ENCODE peak calls at places on chromosomes 13 and 19, in five cellular contexts. One of them, this sample, is unnamed.

GRCh38 chr13:46314587-46314986 is 72.5 kb downstream of the RUBCNL start:
- DNase-seq in heart left ventricle: no peak
- DNase-seq in AG04450: no peak
- DNase-seq in testis: no peak
- DNase-seq in aorta: no peak
- DNase-seq in this sample: no peak

GRCh38 chr19:15463865-15464371 is 426 bp downstream of the RASAL3 start:
- DNase-seq in heart left ventricle: peak; percentile 43
- DNase-seq in AG04450: no peak
- DNase-seq in testis: no peak
- DNase-seq in aorta: peak; percentile 66
- DNase-seq in this sample: no peak

GRCh38 chr13:110396913-110397379 is 89.9 kb downstream of the COL4A2 start:
- DNase-seq in heart left ventricle: peak; percentile 82
- DNase-seq in AG04450: peak; percentile 100
- DNase-seq in testis: peak; percentile 89
- DNase-seq in aorta: peak; percentile 95
- DNase-seq in this sample: no peak

GRCh38 chr13:111552891-111553637 is 232.6 kb downstream of the TEX29 start:
- DNase-seq in heart left ventricle: no peak
- DNase-seq in AG04450: no peak
- DNase-seq in testis: no peak
- DNase-seq in aorta: no peak
- DNase-seq in this sample: no peak

GRCh38 chr13:42114912-42115311 is 66.5 kb downstream of the DGKH start:
- DNase-seq in heart left ventricle: no peak
- DNase-seq in AG04450: no peak
- DNase-seq in testis: no peak
- DNase-seq in aorta: no peak
- DNase-seq in this sample: no peak

GRCh38 chr19:33404916-33405315 is 31.4 kb downstream of the CEBPG start:
- DNase-seq in heart left ventricle: no peak
- DNase-seq in AG04450: no peak
- DNase-seq in testis: no peak
- DNase-seq in aorta: peak; percentile 43
- DNase-seq in this sample: no peak

GRCh38 chr19:3959766-3960131 is 11.2 kb downstream of the DAPK3 start:
- DNase-seq in heart left ventricle: no peak
- DNase-seq in AG04450: no peak
- DNase-seq in testis: no peak
- DNase-seq in aorta: no peak
- DNase-seq in this sample: no peak

GRCh38 chr19:13195678-13196077 is 45.5 kb downstream of the IER2 start:
- DNase-seq in heart left ventricle: no peak
- DNase-seq in AG04450: no peak
- DNase-seq in testis: no peak
- DNase-seq in aorta: no peak
- DNase-seq in this sample: peak; percentile 85

GRCh38 chr13:95049772-95050171 is 251.5 kb downstream of the ABCC4 start:
- DNase-seq in heart left ventricle: no peak
- DNase-seq in AG04450: no peak
- DNase-seq in testis: no peak
- DNase-seq in aorta: no peak
- DNase-seq in this sample: no peak

GRCh38 chr19:3251229-3251628 is 26.8 kb downstream of the CELF5 start:
- DNase-seq in heart left ventricle: no peak
- DNase-seq in AG04450: no peak
- DNase-seq in testis: no peak
- DNase-seq in aorta: no peak
- DNase-seq in this sample: no peak

GRCh38 chr13:66847541-66847940 is 382.6 kb downstream of the PCDH9 start:
- DNase-seq in heart left ventricle: no peak
- DNase-seq in AG04450: no peak
- DNase-seq in testis: no peak
- DNase-seq in aorta: no peak
- DNase-seq in this sample: no peak

GRCh38 chr19:47243364-47243775 is 12.4 kb upstream of the BBC3 start:
- DNase-seq in heart left ventricle: no peak
- DNase-seq in AG04450: no peak
- DNase-seq in testis: no peak
- DNase-seq in aorta: no peak
- DNase-seq in this sample: no peak
- H3K4me3 ChIP-seq in heart left ventricle: no peak overlapping the region
- H3K4me3 ChIP-seq in AG04450: peak overlapping the region; percentile 63
- H3K4me3 ChIP-seq in testis: peak overlapping the region; percentile 37
- H3K4me3 ChIP-seq in aorta: no peak overlapping the region
- H3K4me3 ChIP-seq in this sample: peak overlapping the region; percentile 18

GRCh38 chr19:55494172-55494761 is 6.0 kb downstream of the SSC5D start:
- DNase-seq in heart left ventricle: peak; percentile 86
- DNase-seq in AG04450: no peak
- DNase-seq in testis: peak; percentile 74
- DNase-seq in aorta: peak; percentile 66
- DNase-seq in this sample: no peak
- H3K27me3 ChIP-seq in heart left ventricle: peaks cover 10% of the 10 kb centered on the region
- H3K27me3 ChIP-seq in AG04450: no peaks in the 10 kb centered on the region
- H3K27me3 ChIP-seq in testis: no peaks in the 10 kb centered on the region
- H3K27me3 ChIP-seq in aorta: no peaks in the 10 kb centered on the region
- H3K27me3 ChIP-seq in this sample: no peaks in the 10 kb centered on the region

GRCh38 chr19:20357921-20358320 is 190.9 kb downstream of the ZNF486 start:
- DNase-seq in heart left ventricle: no peak
- DNase-seq in AG04450: no peak
- DNase-seq in testis: no peak
- DNase-seq in aorta: no peak
- DNase-seq in this sample: no peak
- H3K27ac ChIP-seq in heart left ventricle: no peak overlapping the region
- H3K27ac ChIP-seq in AG04450: no peak overlapping the region
- H3K27ac ChIP-seq in testis: no peak overlapping the region
- H3K27ac ChIP-seq in aorta: no peak overlapping the region
- H3K27ac ChIP-seq in this sample: no peak overlapping the region

GRCh38 chr19:48512504-48513288 is 1.1 kb upstream of the LMTK3 start:
- DNase-seq in heart left ventricle: no peak
- DNase-seq in AG04450: no peak
- DNase-seq in testis: no peak
- DNase-seq in aorta: no peak
- DNase-seq in this sample: no peak
- H3K4me3 ChIP-seq in heart left ventricle: peak overlapping the region; percentile 40
- H3K4me3 ChIP-seq in AG04450: no peak overlapping the region
- H3K4me3 ChIP-seq in testis: no peak overlapping the region
- H3K4me3 ChIP-seq in aorta: no peak overlapping the region
- H3K4me3 ChIP-seq in this sample: no peak overlapping the region